ENCODE peak calls at places on chromosomes 1 and 21, in ten cellular contexts. One of them, this sample, is unnamed.
A peak's percentile ranks its signal among the peaks of the same experiment; 100 is the strongest.

GRCh38 chr1:177080564-177080963 is 83.9 kb downstream of the ASTN1 start:
- DNase-seq in HCT116: no peak
- DNase-seq in neural progenitor cell: no peak
- DNase-seq in Karpas-422: no peak
- DNase-seq in H9: no peak
- DNase-seq in OCI-LY7: no peak
- DNase-seq in SK-N-SH: no peak
- DNase-seq in H1: no peak
- DNase-seq in astrocyte: no peak
- DNase-seq in hepatocyte: no peak
- DNase-seq in this sample: no peak

GRCh38 chr1:34125721-34126380 is 39.2 kb downstream of the CSMD2 start:
- DNase-seq in SK-N-SH: no peak
- DNase-seq in HCT116: no peak
- DNase-seq in H9: no peak
- DNase-seq in hepatocyte: no peak
- DNase-seq in Karpas-422: no peak
- DNase-seq in H1: peak; percentile 20
- DNase-seq in astrocyte: peak; percentile 11
- DNase-seq in neural progenitor cell: no peak
- DNase-seq in OCI-LY7: no peak
- DNase-seq in this sample: no peak

GRCh38 chr1:235423214-235423652 is 56.0 kb downstream of the TBCE start:
- DNase-seq in HCT116: no peak
- DNase-seq in H1: no peak
- DNase-seq in hepatocyte: no peak
- DNase-seq in Karpas-422: no peak
- DNase-seq in OCI-LY7: no peak
- DNase-seq in neural progenitor cell: no peak
- DNase-seq in astrocyte: no peak
- DNase-seq in SK-N-SH: no peak
- DNase-seq in H9: no peak
- DNase-seq in this sample: peak; percentile 70

GRCh38 chr1:144551543-144552424 is 40.9 kb upstream of the PPIAL4F start:
- DNase-seq in H9: peak; percentile 97
- DNase-seq in astrocyte: peak; percentile 91
- DNase-seq in neural progenitor cell: peak; percentile 91
- DNase-seq in HCT116: peak; percentile 82
- DNase-seq in OCI-LY7: peak; percentile 88
- DNase-seq in Karpas-422: peak; percentile 91
- DNase-seq in hepatocyte: peak; percentile 90
- DNase-seq in H1: peak; percentile 88
- DNase-seq in SK-N-SH: peak; percentile 83
- DNase-seq in this sample: peak; percentile 34

GRCh38 chr1:204871405-204872037 is 859 bp downstream of the NFASC start:
- DNase-seq in neural progenitor cell: no peak
- DNase-seq in SK-N-SH: no peak
- DNase-seq in astrocyte: no peak
- DNase-seq in H9: no peak
- DNase-seq in hepatocyte: no peak
- DNase-seq in OCI-LY7: no peak
- DNase-seq in H1: no peak
- DNase-seq in HCT116: no peak
- DNase-seq in Karpas-422: no peak
- DNase-seq in this sample: no peak

GRCh38 chr1:28259935-28260802 is 851 bp downstream of the SESN2 start:
- DNase-seq in Karpas-422: peak; percentile 64
- DNase-seq in SK-N-SH: peak; percentile 81
- DNase-seq in H1: peak; percentile 86
- DNase-seq in astrocyte: peak; percentile 87
- DNase-seq in OCI-LY7: no peak
- DNase-seq in neural progenitor cell: peak; percentile 97
- DNase-seq in hepatocyte: peak; percentile 89
- DNase-seq in HCT116: no peak
- DNase-seq in H9: peak; percentile 92
- DNase-seq in this sample: peak; percentile 66

GRCh38 chr1:152811671-152812070 is at the start of gene LCE1B:
- DNase-seq in SK-N-SH: no peak
- DNase-seq in HCT116: no peak
- DNase-seq in OCI-LY7: no peak
- DNase-seq in Karpas-422: no peak
- DNase-seq in H1: no peak
- DNase-seq in neural progenitor cell: no peak
- DNase-seq in H9: no peak
- DNase-seq in astrocyte: no peak
- DNase-seq in hepatocyte: no peak
- DNase-seq in this sample: no peak

GRCh38 chr1:55233149-55233777 is 18.1 kb upstream of the USP24 start:
- DNase-seq in H1: no peak
- DNase-seq in H9: no peak
- DNase-seq in hepatocyte: peak; percentile 41
- DNase-seq in Karpas-422: no peak
- DNase-seq in astrocyte: no peak
- DNase-seq in neural progenitor cell: no peak
- DNase-seq in HCT116: no peak
- DNase-seq in SK-N-SH: no peak
- DNase-seq in OCI-LY7: no peak
- DNase-seq in this sample: no peak

GRCh38 chr21:44547656-44548331 is 3.5 kb downstream of the KRTAP10-2 start:
- DNase-seq in HCT116: no peak
- DNase-seq in hepatocyte: no peak
- DNase-seq in Karpas-422: no peak
- DNase-seq in H9: no peak
- DNase-seq in SK-N-SH: no peak
- DNase-seq in OCI-LY7: peak; percentile 24
- DNase-seq in astrocyte: no peak
- DNase-seq in neural progenitor cell: no peak
- DNase-seq in H1: peak; percentile 44
- DNase-seq in this sample: peak; percentile 22

GRCh38 chr1:145956776-145957442 is 908 bp downstream of the LIX1L start:
- DNase-seq in SK-N-SH: no peak
- DNase-seq in neural progenitor cell: no peak
- DNase-seq in H9: no peak
- DNase-seq in astrocyte: peak; percentile 36
- DNase-seq in OCI-LY7: peak; percentile 51
- DNase-seq in H1: no peak
- DNase-seq in Karpas-422: peak; percentile 77
- DNase-seq in HCT116: no peak
- DNase-seq in hepatocyte: peak; percentile 28
- DNase-seq in this sample: no peak

GRCh38 chr1:59574085-59574484 is 240.7 kb upstream of the HOOK1 start:
- DNase-seq in hepatocyte: no peak
- DNase-seq in OCI-LY7: no peak
- DNase-seq in Karpas-422: no peak
- DNase-seq in HCT116: no peak
- DNase-seq in neural progenitor cell: no peak
- DNase-seq in H9: no peak
- DNase-seq in H1: no peak
- DNase-seq in astrocyte: peak; percentile 98
- DNase-seq in SK-N-SH: no peak
- DNase-seq in this sample: no peak

DNA sequence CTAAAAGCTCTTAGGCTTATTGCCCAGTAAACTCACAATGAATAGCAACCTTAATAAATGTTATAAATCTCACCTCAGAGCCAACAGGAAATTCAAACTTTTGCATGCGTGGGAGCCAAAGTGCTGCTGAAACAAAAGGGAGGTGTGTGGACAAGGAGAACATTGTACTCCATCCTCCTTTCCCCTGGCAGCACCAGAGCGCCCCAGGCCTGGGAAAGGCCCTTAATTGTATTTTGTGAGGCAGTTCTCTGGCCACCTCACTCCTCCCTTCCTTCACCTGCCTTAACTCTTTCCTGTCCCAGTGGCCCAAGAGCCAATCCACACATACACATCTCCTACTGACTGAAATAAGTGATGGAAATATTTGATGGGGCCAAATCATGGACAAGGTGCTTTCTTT is 648.5 kb downstream of the LMO4 start:
- DNase-seq in neural progenitor cell: no peak
- DNase-seq in H9: no peak
- DNase-seq in OCI-LY7: no peak
- DNase-seq in SK-N-SH: no peak
- DNase-seq in hepatocyte: no peak
- DNase-seq in astrocyte: no peak
- DNase-seq in HCT116: no peak
- DNase-seq in Karpas-422: no peak
- DNase-seq in H1: no peak
- DNase-seq in this sample: no peak
- H2AFZ ChIP-seq in neural progenitor cell: no peak overlapping the region
- H2AFZ ChIP-seq in H9: no peak overlapping the region
- H2AFZ ChIP-seq in OCI-LY7: no peak overlapping the region
- H2AFZ ChIP-seq in SK-N-SH: no peak overlapping the region
- H2AFZ ChIP-seq in hepatocyte: no peak overlapping the region
- H2AFZ ChIP-seq in astrocyte: no peak overlapping the region
- H2AFZ ChIP-seq in HCT116: no peak overlapping the region
- H2AFZ ChIP-seq in Karpas-422: no peak overlapping the region
- H2AFZ ChIP-seq in H1: no peak overlapping the region
- H2AFZ ChIP-seq in this sample: no peak overlapping the region

DNA sequence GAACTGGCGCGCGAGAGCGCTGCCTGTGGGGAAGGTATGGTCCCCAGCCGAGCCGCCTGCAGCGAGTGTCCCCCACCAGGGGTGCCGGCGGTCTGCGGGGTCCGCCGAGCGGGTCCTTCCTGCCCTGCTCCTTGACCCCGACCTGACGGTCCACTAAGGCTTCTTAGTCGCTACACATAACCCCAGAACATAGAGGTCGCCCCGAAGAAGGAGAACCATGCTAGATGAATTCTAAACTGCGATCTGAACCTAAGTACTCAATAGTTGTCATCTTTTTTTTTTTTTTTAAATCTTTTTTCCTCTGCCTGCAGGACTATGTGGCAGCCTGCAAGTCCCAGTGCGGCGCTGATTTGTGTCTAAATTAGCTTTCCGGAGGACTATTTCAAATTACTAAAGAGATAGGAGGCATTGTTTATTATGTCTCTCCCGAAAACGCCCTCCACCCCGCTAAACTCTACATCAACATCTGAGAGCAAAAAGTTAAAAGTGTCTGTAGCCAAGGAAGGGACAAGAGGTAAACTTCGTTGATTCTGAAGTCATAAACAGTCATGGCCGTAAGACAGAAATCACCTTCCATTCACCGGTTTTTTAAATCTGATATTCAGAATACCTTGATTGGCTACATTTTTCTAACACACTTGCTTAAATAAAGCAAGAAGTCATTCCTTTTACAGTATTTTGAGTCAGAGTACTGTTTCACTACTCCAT is 476 bp downstream of the AXDND1 start:
- DNase-seq in SK-N-SH: no peak
- DNase-seq in astrocyte: no peak
- DNase-seq in H1: no peak
- DNase-seq in H9: no peak
- DNase-seq in neural progenitor cell: peak; percentile 13
- DNase-seq in OCI-LY7: peak; percentile 64
- DNase-seq in Karpas-422: peak; percentile 53
- DNase-seq in HCT116: no peak
- DNase-seq in hepatocyte: peak; percentile 16
- DNase-seq in this sample: no peak
- H3K27ac ChIP-seq in SK-N-SH: peak overlapping the region; percentile 91
- H3K27ac ChIP-seq in astrocyte: peak overlapping the region; percentile 98
- H3K27ac ChIP-seq in H1: peak overlapping the region; percentile 86
- H3K27ac ChIP-seq in H9: no peak overlapping the region
- H3K27ac ChIP-seq in neural progenitor cell: no peak overlapping the region
- H3K27ac ChIP-seq in OCI-LY7: peak overlapping the region; percentile 91
- H3K27ac ChIP-seq in Karpas-422: peak overlapping the region; percentile 83
- H3K27ac ChIP-seq in HCT116: peak overlapping the region; percentile 43
- H3K27ac ChIP-seq in hepatocyte: peak overlapping the region; percentile 94
- H3K27ac ChIP-seq in this sample: peak overlapping the region; percentile 99

DNA sequence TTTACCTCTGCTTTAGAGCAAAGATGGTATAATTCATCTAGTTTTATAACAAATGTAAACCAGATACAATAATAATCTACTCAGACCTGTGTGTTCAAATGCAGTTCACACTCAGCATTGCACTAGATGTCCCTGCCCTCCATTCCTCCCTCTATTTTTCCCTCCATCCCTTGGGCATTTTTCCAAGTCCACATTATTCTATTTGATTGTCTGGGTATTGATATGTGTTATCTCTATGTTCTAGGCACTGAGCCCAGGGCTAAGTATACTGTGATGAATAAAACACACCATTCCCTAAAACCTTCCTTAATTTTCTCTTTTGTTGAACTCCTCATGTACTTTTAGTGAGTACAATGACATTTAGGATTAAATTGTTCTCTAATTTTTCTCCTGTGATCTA is 66.2 kb upstream of the HMCN1 start:
- DNase-seq in H9: no peak
- DNase-seq in neural progenitor cell: no peak
- DNase-seq in HCT116: no peak
- DNase-seq in astrocyte: no peak
- DNase-seq in H1: no peak
- DNase-seq in OCI-LY7: no peak
- DNase-seq in hepatocyte: no peak
- DNase-seq in SK-N-SH: no peak
- DNase-seq in Karpas-422: no peak
- DNase-seq in this sample: no peak
- H3K9me3 ChIP-seq in H9: no peaks in the 10 kb centered on the region
- H3K9me3 ChIP-seq in neural progenitor cell: no peaks in the 10 kb centered on the region
- H3K9me3 ChIP-seq in HCT116: no peaks in the 10 kb centered on the region
- H3K9me3 ChIP-seq in astrocyte: no peaks in the 10 kb centered on the region
- H3K9me3 ChIP-seq in H1: no peaks in the 10 kb centered on the region
- H3K9me3 ChIP-seq in OCI-LY7: no peaks in the 10 kb centered on the region
- H3K9me3 ChIP-seq in hepatocyte: no peaks in the 10 kb centered on the region
- H3K9me3 ChIP-seq in SK-N-SH: no peaks in the 10 kb centered on the region
- H3K9me3 ChIP-seq in Karpas-422: no peaks in the 10 kb centered on the region
- H3K9me3 ChIP-seq in this sample: no peaks in the 10 kb centered on the region

GRCh38 chr1:186564558-186564957 is 103.6 kb upstream of the PDC start:
- DNase-seq in OCI-LY7: no peak
- DNase-seq in HCT116: no peak
- DNase-seq in hepatocyte: no peak
- DNase-seq in neural progenitor cell: no peak
- DNase-seq in Karpas-422: no peak
- DNase-seq in H9: no peak
- DNase-seq in astrocyte: no peak
- DNase-seq in H1: no peak
- DNase-seq in SK-N-SH: no peak
- DNase-seq in this sample: no peak

GRCh38 chr1:186557147-186557777 is 96.3 kb upstream of the PDC start:
- DNase-seq in neural progenitor cell: no peak
- DNase-seq in astrocyte: no peak
- DNase-seq in hepatocyte: no peak
- DNase-seq in H9: no peak
- DNase-seq in HCT116: no peak
- DNase-seq in H1: no peak
- DNase-seq in OCI-LY7: no peak
- DNase-seq in SK-N-SH: no peak
- DNase-seq in Karpas-422: no peak
- DNase-seq in this sample: no peak

DNA sequence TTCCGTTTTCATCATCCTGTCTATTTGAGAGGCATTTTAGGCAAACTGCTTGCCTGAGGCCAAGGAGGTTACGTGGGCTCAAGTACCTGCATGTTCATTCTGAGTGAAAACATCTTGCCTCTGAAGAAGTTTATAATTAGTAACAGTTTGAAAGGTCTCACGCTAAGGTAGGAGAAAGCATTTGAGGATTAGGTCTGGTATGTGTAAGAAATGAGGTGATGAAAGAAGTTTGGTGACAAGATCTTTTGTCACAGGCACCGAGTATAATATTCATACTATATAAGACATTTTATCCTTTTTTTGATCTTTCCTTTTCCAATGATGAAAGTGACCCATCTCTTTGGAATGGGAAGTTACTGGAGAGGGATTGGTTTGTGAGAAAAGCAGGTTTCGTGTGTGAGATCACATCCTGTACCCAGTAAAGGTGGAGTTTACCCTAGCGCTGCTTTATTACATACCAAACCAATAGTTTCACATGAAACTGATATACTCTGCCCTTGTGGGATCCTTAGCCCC is 98.7 kb upstream of the PDC start:
- DNase-seq in SK-N-SH: no peak
- DNase-seq in H9: no peak
- DNase-seq in neural progenitor cell: no peak
- DNase-seq in OCI-LY7: no peak
- DNase-seq in hepatocyte: no peak
- DNase-seq in Karpas-422: no peak
- DNase-seq in astrocyte: peak; percentile 25
- DNase-seq in H1: no peak
- DNase-seq in HCT116: no peak
- DNase-seq in this sample: no peak
- H2AFZ ChIP-seq in SK-N-SH: peak overlapping the region; percentile 93
- H2AFZ ChIP-seq in H9: peak overlapping the region; percentile 48
- H2AFZ ChIP-seq in neural progenitor cell: no peak overlapping the region
- H2AFZ ChIP-seq in OCI-LY7: no peak overlapping the region
- H2AFZ ChIP-seq in hepatocyte: no peak overlapping the region
- H2AFZ ChIP-seq in Karpas-422: no peak overlapping the region
- H2AFZ ChIP-seq in astrocyte: peak overlapping the region; percentile 29
- H2AFZ ChIP-seq in H1: peak overlapping the region; percentile 44
- H2AFZ ChIP-seq in HCT116: no peak overlapping the region
- H2AFZ ChIP-seq in this sample: no peak overlapping the region

This sample was measured in DND-41.